ENCODE peak calls at places on chromosomes 3 and 15, in four cellular contexts. J, R, A and Y are unnamed samples.

GRCh38 chr15:38041576-38041975 is 107.1 kb downstream of the TMCO5A start:
- DNase-seq in R (peak), A (no peak), J (no peak), Y (no peak)

GRCh38 chr3:155241559-155241958 is 51.9 kb downstream of the STRIT1 start:
- DNase-seq in R (no peak), J (no peak), A (no peak), Y (no peak)

GRCh38 chr3:49668414-49668797 is 5.7 kb upstream of the APEH start:
- DNase-seq in R (no peak), A (no peak), J (no peak), Y (no peak)

GRCh38 chr3:31918179-31919165 is 62.6 kb downstream of the OSBPL10 start:
- DNase-seq in R (no peak), A (no peak), J (no peak), Y (no peak)

GRCh38 chr3:64520334-64520733 is 167.5 kb downstream of the ADAMTS9 start:
- DNase-seq in J (no peak), A (no peak), R (no peak), Y (no peak)

GRCh38 chr3:181694805-181695660 is 16.7 kb upstream of the SOX2 start:
- DNase-seq in J (no peak), R (no peak), A (no peak), Y (no peak)

GRCh38 chr15:84685304-84685703 is 27.3 kb upstream of the NMB start:
- DNase-seq in R (peak), J (no peak), A (no peak), Y (no peak)

GRCh38 chr3:101072299-101072698 is 79.1 kb upstream of the ABI3BP start:
- DNase-seq in A (no peak), R (no peak), J (no peak), Y (no peak)

GRCh38 chr3:140439527-140439926 is 238.3 kb upstream of the TRIM42 start:
- DNase-seq in A (no peak), J (no peak), R (no peak), Y (no peak)

GRCh38 chr3:49671291-49672288 is 2.6 kb upstream of the APEH start:
- DNase-seq in R (peak), A (peak), J (no peak), Y (peak)

GRCh38 chr3:114764056-114764492 is 383.0 kb downstream of the ZBTB20 start:
- DNase-seq in R (no peak), A (no peak), J (no peak), Y (no peak)

GRCh38 chr15:48865387-48866079 is 12.4 kb upstream of the EID1 start:
- DNase-seq in J (no peak), R (no peak), A (no peak), Y (no peak)

GRCh38 chr3:38397320-38397719 is 50.7 kb downstream of the XYLB start:
- DNase-seq in J (no peak), R (no peak), A (peak), Y (no peak)

GRCh38 chr15:73740152-73741048 is 12.8 kb downstream of the INSYN1 start:
- DNase-seq in R (no peak), A (no peak), J (no peak), Y (no peak)

GRCh38 chr3:178536271-178537079 is at the start of gene KCNMB2:
- DNase-seq in R (no peak), J (peak), A (no peak), Y (no peak)

GRCh38 chr15:34436126-34436955 is 1.3 kb downstream of the GOLGA8A start:
- DNase-seq in J (no peak), A (peak), R (no peak), Y (no peak)

GRCh38 chr3:155753038-155753647 is 8.3 kb upstream of the PLCH1 start:
- DNase-seq in A (no peak), R (peak), J (peak), Y (no peak)

GRCh38 chr3:181210275-181210674 is 220.7 kb upstream of the DNAJC19 start:
- DNase-seq in J (peak), A (no peak), R (peak), Y (no peak)